ENCODE peak calls at places on chromosomes 7 and 10, in four cellular contexts. One of them, this sample, is unnamed.
A peak's percentile ranks its signal among the peaks of the same experiment; 100 is the strongest.

GRCh38 chr10:122786269-122786668 is 59.4 kb downstream of the CUZD1 start:
- DNase-seq in A673: peak; percentile 50
- DNase-seq in cardiac muscle cell: peak; percentile 19
- DNase-seq in HCT116: no peak
- DNase-seq in this sample: peak; percentile 11

GRCh38 chr10:61464461-61465215 is 11.5 kb upstream of the TMEM26 start:
- DNase-seq in A673: no peak
- DNase-seq in cardiac muscle cell: peak; percentile 54
- DNase-seq in HCT116: no peak
- DNase-seq in this sample: no peak

GRCh38 chr7:137996871-137997270 is 5.0 kb downstream of the CREB3L2 start:
- DNase-seq in A673: no peak
- DNase-seq in cardiac muscle cell: no peak
- DNase-seq in HCT116: no peak
- DNase-seq in this sample: no peak

GRCh38 chr10:58291538-58292174 is 22.7 kb downstream of the CISD1 start:
- DNase-seq in A673: peak; percentile 67
- DNase-seq in cardiac muscle cell: peak; percentile 80
- DNase-seq in HCT116: peak; percentile 24
- DNase-seq in this sample: peak; percentile 70

GRCh38 chr10:129784286-129784685 is 179.8 kb downstream of the EBF3 start:
- DNase-seq in A673: no peak
- DNase-seq in cardiac muscle cell: no peak
- DNase-seq in HCT116: no peak
- DNase-seq in this sample: no peak

GRCh38 chr10:90935581-90936292 is 14.8 kb upstream of the ANKRD1 start:
- DNase-seq in A673: no peak
- DNase-seq in cardiac muscle cell: no peak
- DNase-seq in HCT116: no peak
- DNase-seq in this sample: no peak

GRCh38 chr7:90879924-90880323 is 283.8 kb downstream of the CDK14 start:
- DNase-seq in A673: peak; percentile 86
- DNase-seq in cardiac muscle cell: no peak
- DNase-seq in HCT116: no peak
- DNase-seq in this sample: no peak

GRCh38 chr7:94028768-94029167 is 24.6 kb upstream of the BET1 start:
- DNase-seq in A673: no peak
- DNase-seq in cardiac muscle cell: peak; percentile 19
- DNase-seq in HCT116: no peak
- DNase-seq in this sample: no peak

GRCh38 chr7:20562461-20562860 is 53.0 kb upstream of the ABCB5 start:
- DNase-seq in A673: no peak
- DNase-seq in cardiac muscle cell: no peak
- DNase-seq in HCT116: no peak
- DNase-seq in this sample: no peak

GRCh38 chr10:120593693-120594092 is 136.7 kb downstream of the PLPP4 start:
- DNase-seq in A673: no peak
- DNase-seq in cardiac muscle cell: no peak
- DNase-seq in HCT116: no peak
- DNase-seq in this sample: no peak

GRCh38 chr10:119235381-119235780 is 28.0 kb downstream of the GRK5 start:
- DNase-seq in A673: peak; percentile 57
- DNase-seq in cardiac muscle cell: peak; percentile 84
- DNase-seq in HCT116: no peak
- DNase-seq in this sample: no peak

GRCh38 chr7:26636808-26637207 is 227.6 kb downstream of the SKAP2 start:
- DNase-seq in A673: no peak
- DNase-seq in cardiac muscle cell: no peak
- DNase-seq in HCT116: no peak
- DNase-seq in this sample: no peak

GRCh38 chr10:62396864-62397263 is 22.7 kb downstream of the ZNF365 start:
- DNase-seq in A673: no peak
- DNase-seq in cardiac muscle cell: no peak
- DNase-seq in HCT116: no peak
- DNase-seq in this sample: no peak

GRCh38 chr10:13219685-13220670 is 14.2 kb downstream of the UCMA start:
- DNase-seq in A673: no peak
- DNase-seq in cardiac muscle cell: peak; percentile 15
- DNase-seq in HCT116: peak; percentile 49
- DNase-seq in this sample: peak; percentile 79

GRCh38 chr10:73732931-73733623 is 11.1 kb upstream of the SEC24C start:
- DNase-seq in A673: no peak
- DNase-seq in cardiac muscle cell: no peak
- DNase-seq in HCT116: no peak
- DNase-seq in this sample: no peak

GRCh38 chr7:148535227-148535626 is 55.3 kb upstream of the C7orf33 start:
- DNase-seq in A673: no peak
- DNase-seq in cardiac muscle cell: peak; percentile 52
- DNase-seq in HCT116: no peak
- DNase-seq in this sample: peak; percentile 11

GRCh38 chr10:84423729-84424128 is 95.3 kb downstream of the CCSER2 start:
- DNase-seq in A673: no peak
- DNase-seq in cardiac muscle cell: no peak
- DNase-seq in HCT116: no peak
- DNase-seq in this sample: no peak

GRCh38 chr7:41051525-41051924 is 651.4 kb downstream of the INHBA start:
- DNase-seq in A673: no peak
- DNase-seq in cardiac muscle cell: no peak
- DNase-seq in HCT116: no peak
- DNase-seq in this sample: no peak

GRCh38 chr7:50653116-50653854 is 88.1 kb upstream of the DDC start:
- DNase-seq in A673: no peak
- DNase-seq in cardiac muscle cell: peak; percentile 89
- DNase-seq in HCT116: no peak
- DNase-seq in this sample: no peak

GRCh38 chr10:6269953-6270867 is 67.5 kb downstream of the PFKFB3 start:
- DNase-seq in A673: no peak
- DNase-seq in cardiac muscle cell: no peak
- DNase-seq in HCT116: no peak
- DNase-seq in this sample: peak; percentile 16

GRCh38 chr7:129308047-129308446 is 83.2 kb downstream of the AHCYL2 start:
- DNase-seq in A673: no peak
- DNase-seq in cardiac muscle cell: peak; percentile 59
- DNase-seq in HCT116: no peak
- DNase-seq in this sample: no peak

GRCh38 chr7:154304740-154305679 is 252.8 kb downstream of the DPP6 start:
- DNase-seq in A673: no peak
- DNase-seq in cardiac muscle cell: no peak
- DNase-seq in HCT116: no peak
- DNase-seq in this sample: no peak

GRCh38 chr7:149440222-149440621 is 20.6 kb downstream of the ZNF777 start:
- DNase-seq in A673: no peak
- DNase-seq in cardiac muscle cell: no peak
- DNase-seq in HCT116: no peak
- DNase-seq in this sample: no peak

GRCh38 chr10:111319866-111320265 is 243.0 kb downstream of the ADRA2A start:
- DNase-seq in A673: no peak
- DNase-seq in cardiac muscle cell: no peak
- DNase-seq in HCT116: no peak
- DNase-seq in this sample: no peak

DNA sequence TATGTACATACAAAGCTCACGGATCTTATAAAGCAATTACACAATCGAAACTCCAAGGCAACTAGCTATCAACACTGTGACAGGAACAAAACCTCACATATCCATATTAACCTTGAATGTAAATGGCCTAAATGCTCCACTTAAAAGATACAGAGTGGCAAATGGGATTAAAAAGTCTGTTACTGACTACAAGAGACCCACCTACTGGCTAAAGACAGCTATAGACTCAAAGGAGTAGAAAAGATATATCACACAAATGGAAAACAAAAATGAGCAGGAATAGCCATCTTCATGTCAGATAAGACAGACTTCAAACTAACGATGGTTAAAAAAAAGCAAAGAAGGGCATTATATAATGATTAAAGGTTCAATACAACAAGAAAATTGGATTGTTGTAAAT is 246.7 kb downstream of the ADRA2A start:
- DNase-seq in A673: peak; percentile 28
- DNase-seq in cardiac muscle cell: no peak
- DNase-seq in HCT116: peak; percentile 4
- DNase-seq in this sample: peak; percentile 23
- TF ChIP-seq CTCF in A673: peak; percentile 41
- TF ChIP-seq CTCF in cardiac muscle cell: no peak
- TF ChIP-seq CTCF in HCT116: peak; percentile 41
- TF ChIP-seq CTCF in this sample: peak; percentile 47

DNA sequence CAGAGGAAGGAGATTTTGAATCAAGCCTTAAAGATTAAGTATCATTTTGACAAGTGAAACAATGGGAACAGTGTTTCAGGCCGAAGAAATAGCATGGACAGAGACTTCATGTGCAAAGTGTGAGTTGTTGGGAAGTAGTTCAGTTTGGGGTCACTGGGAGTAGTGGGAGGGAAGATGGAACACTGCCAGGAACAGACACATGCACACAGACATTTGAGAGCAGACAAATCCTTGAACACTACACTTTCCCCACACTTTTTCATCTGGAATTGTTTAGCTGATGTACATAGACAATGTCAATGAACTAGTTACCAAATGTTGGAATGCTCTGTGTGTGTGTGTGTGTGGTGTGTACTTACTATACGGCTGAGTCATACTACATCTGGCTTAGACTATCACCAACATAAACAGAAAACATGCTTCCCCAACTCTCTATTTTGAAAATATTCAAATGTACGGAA is 52.4 kb upstream of the LRRC17 start:
- DNase-seq in A673: peak; percentile 43
- DNase-seq in cardiac muscle cell: peak; percentile 95
- DNase-seq in HCT116: no peak
- DNase-seq in this sample: no peak
- H3K27ac ChIP-seq in A673: no peak overlapping the region
- H3K27ac ChIP-seq in cardiac muscle cell: no peak overlapping the region
- H3K27ac ChIP-seq in HCT116: no peak overlapping the region
- H3K27ac ChIP-seq in this sample: no peak overlapping the region

GRCh38 chr7:134660242-134660785 is 13.7 kb downstream of the BPGM start:
- DNase-seq in A673: no peak
- DNase-seq in cardiac muscle cell: peak; percentile 3
- DNase-seq in HCT116: no peak
- DNase-seq in this sample: no peak
- TF ChIP-seq CTCF in A673: no peak
- TF ChIP-seq CTCF in cardiac muscle cell: no peak
- TF ChIP-seq CTCF in HCT116: no peak
- TF ChIP-seq CTCF in this sample: no peak

GRCh38 chr7:111954474-111955311 is 251.5 kb downstream of the DOCK4 start:
- DNase-seq in A673: no peak
- DNase-seq in cardiac muscle cell: no peak
- DNase-seq in HCT116: no peak
- DNase-seq in this sample: no peak
- H3K27ac ChIP-seq in A673: no peak overlapping the region
- H3K27ac ChIP-seq in cardiac muscle cell: no peak overlapping the region
- H3K27ac ChIP-seq in HCT116: no peak overlapping the region
- H3K27ac ChIP-seq in this sample: no peak overlapping the region

DNA sequence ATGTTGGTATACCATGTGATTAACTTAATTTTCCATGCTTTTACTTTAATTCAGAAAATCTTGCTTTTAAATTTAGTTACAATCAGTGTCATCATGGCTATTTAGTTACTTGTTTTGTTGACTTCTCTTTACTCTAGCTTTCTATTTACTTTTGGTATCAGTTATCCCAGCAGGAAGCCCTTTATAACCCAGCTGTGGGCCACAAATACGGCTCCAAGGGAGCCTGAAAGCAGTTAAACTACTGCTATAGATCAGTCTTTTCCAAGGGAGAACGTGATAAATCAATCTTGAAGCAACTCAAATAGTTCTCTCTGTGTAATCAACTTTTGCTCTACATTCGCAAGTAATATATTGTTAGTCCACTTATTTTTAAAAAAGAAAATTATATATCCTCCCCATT is 287.4 kb downstream of the CACNA2D1 start:
- DNase-seq in A673: peak; percentile 68
- DNase-seq in cardiac muscle cell: no peak
- DNase-seq in HCT116: no peak
- DNase-seq in this sample: no peak
- TF ChIP-seq CTCF in A673: no peak
- TF ChIP-seq CTCF in cardiac muscle cell: no peak
- TF ChIP-seq CTCF in HCT116: no peak
- TF ChIP-seq CTCF in this sample: no peak

GRCh38 chr10:88471909-88472308 is 111.2 kb downstream of the RNLS start:
- DNase-seq in A673: no peak
- DNase-seq in cardiac muscle cell: peak; percentile 27
- DNase-seq in HCT116: no peak
- DNase-seq in this sample: no peak

GRCh38 chr10:88472540-88472939 is 110.6 kb downstream of the RNLS start:
- DNase-seq in A673: no peak
- DNase-seq in cardiac muscle cell: peak; percentile 58
- DNase-seq in HCT116: no peak
- DNase-seq in this sample: no peak

GRCh38 chr10:88474884-88475844 is 108.0 kb downstream of the RNLS start:
- DNase-seq in A673: no peak
- DNase-seq in cardiac muscle cell: peak; percentile 35
- DNase-seq in HCT116: no peak
- DNase-seq in this sample: no peak

GRCh38 chr10:88477343-88478085 is 105.6 kb downstream of the RNLS start:
- DNase-seq in A673: no peak
- DNase-seq in cardiac muscle cell: no peak
- DNase-seq in HCT116: no peak
- DNase-seq in this sample: no peak

DNA sequence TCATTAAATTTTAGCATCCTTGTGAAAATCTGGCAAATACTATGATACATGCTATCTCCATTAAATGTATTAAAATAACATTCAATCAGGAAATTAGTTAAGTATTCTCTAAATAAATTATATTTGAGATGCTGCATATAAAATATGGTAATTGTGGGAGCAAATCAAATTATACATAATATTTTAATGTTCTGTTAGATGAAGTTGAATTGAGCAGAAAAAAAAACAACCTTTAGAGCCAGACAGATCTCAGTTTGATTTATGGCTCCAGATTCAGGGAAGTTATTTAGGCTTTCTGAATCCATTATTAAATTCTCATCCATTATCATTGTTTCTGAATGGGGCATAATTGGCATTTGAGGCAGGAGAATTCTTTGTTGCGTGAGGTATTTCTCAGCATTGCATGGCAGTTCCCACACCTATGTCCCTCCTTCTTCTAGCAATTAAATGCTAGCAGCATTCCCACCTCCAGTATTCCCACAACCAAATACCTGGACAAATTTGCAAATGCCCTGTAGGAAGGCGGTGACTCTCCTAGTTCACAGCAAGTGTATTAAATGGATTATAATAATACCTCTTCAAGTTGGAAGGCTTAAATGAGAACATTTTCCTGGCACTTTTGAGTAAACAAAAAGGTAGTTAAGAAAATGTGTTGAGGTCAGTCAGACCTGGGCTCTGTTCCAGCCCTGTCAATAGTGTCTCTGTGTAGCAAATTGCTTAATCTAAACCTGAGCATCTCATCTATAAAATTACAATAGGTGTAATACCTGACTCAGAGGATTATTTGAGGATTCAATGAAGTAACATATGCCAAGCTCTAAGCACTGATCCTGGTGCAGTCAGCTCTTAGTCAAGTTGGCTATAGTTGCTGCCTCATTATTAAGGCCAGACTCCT is 108.9 kb downstream of the RNLS start:
- DNase-seq in A673: no peak
- DNase-seq in cardiac muscle cell: no peak
- DNase-seq in HCT116: peak; percentile 33
- DNase-seq in this sample: no peak
- H3K27ac ChIP-seq in A673: no peak overlapping the region
- H3K27ac ChIP-seq in cardiac muscle cell: no peak overlapping the region
- H3K27ac ChIP-seq in HCT116: no peak overlapping the region
- H3K27ac ChIP-seq in this sample: no peak overlapping the region

GRCh38 chr7:155513543-155514285 is 32.6 kb downstream of the CNPY1 start:
- DNase-seq in A673: no peak
- DNase-seq in cardiac muscle cell: no peak
- DNase-seq in HCT116: no peak
- DNase-seq in this sample: no peak
- TF ChIP-seq CTCF in A673: no peak
- TF ChIP-seq CTCF in cardiac muscle cell: no peak
- TF ChIP-seq CTCF in HCT116: no peak
- TF ChIP-seq CTCF in this sample: no peak

GRCh38 chr10:51109821-51110533 is 35.7 kb downstream of the PRKG1 start:
- DNase-seq in A673: no peak
- DNase-seq in cardiac muscle cell: peak; percentile 56
- DNase-seq in HCT116: no peak
- DNase-seq in this sample: no peak
- H3K27ac ChIP-seq in A673: no peak overlapping the region
- H3K27ac ChIP-seq in cardiac muscle cell: no peak overlapping the region
- H3K27ac ChIP-seq in HCT116: no peak overlapping the region
- H3K27ac ChIP-seq in this sample: no peak overlapping the region

This sample was measured in OCI-LY7.